ENCODE peak calls at places on chromosome 15, in nine cellular contexts. E is spleen, I is suprapubic skin, Q is stomach, A is upper lobe of left lung, Y is esophagus muscularis mucosa, W is Panc1, D is HepG2, T is sigmoid colon. S is an unnamed sample.

GRCh38 chr15:57565326-57565725 is 26.4 kb upstream of the MYZAP start:
- DNase-seq in W (no peak), E (no peak), Y (no peak), D (no peak), I (no peak), A (no peak), Q (no peak), T (no peak), S (peak)

GRCh38 chr15:75945953-75946352 is 42.3 kb downstream of the FBXO22 start:
- DNase-seq in Q (no peak), E (no peak), W (no peak), A (no peak), D (no peak), T (no peak), I (no peak), Y (no peak), S (no peak)

GRCh38 chr15:61639491-61639890 is 410.4 kb upstream of the RORA start:
- DNase-seq in W (no peak), E (no peak), I (no peak), Q (no peak), Y (no peak), A (no peak), T (no peak), D (no peak), S (no peak)

GRCh38 chr15:57172925-57173324 is 203.4 kb upstream of the CGNL1 start:
- DNase-seq in T (no peak), W (no peak), E (no peak), Q (no peak), D (no peak), I (no peak), Y (no peak), A (no peak), S (no peak)

GRCh38 chr15:74892931-74893330 is 3.1 kb downstream of the MPI start:
- DNase-seq in Q (no peak), W (no peak), E (no peak), I (no peak), Y (no peak), T (no peak), A (no peak), D (no peak), S (no peak)

GRCh38 chr15:77907824-77908751 is 169.4 kb downstream of the TBC1D2B start:
- DNase-seq in I (peak), A (peak), Y (no peak), T (peak), W (no peak), Q (peak), D (peak), E (peak), S (peak)

GRCh38 chr15:97968380-97968779 is 7.9 kb downstream of the ARRDC4 start:
- DNase-seq in W (no peak), T (no peak), D (no peak), I (no peak), E (no peak), A (no peak), Q (no peak), Y (no peak), S (no peak)

GRCh38 chr15:63601727-63602185 is 4.6 kb downstream of the FBXL22 start:
- DNase-seq in E (no peak), D (no peak), Q (no peak), Y (peak), W (no peak), A (peak), I (no peak), T (no peak), S (peak)

GRCh38 chr15:67937153-67937761 is 97.4 kb upstream of the RNU6-1 start:
- DNase-seq in Y (no peak), T (no peak), I (no peak), A (no peak), Q (no peak), D (no peak), E (no peak), W (no peak), S (no peak)

GRCh38 chr15:48566669-48567068 is 78.8 kb downstream of the FBN1 start:
- DNase-seq in T (no peak), D (no peak), W (no peak), Q (no peak), Y (no peak), E (no peak), A (no peak), I (no peak), S (no peak)
- TF ChIP-seq POLR2AphosphoS5 in T (no peak), D (no peak), W (no peak), Q (no peak), Y (no peak), E (no peak), A (no peak), I (no peak), S (no peak)

GRCh38 chr15:96353931-96354730 is 23.6 kb downstream of the NR2F2 start:
- DNase-seq in I (no peak), T (no peak), W (no peak), D (no peak), Y (no peak), E (peak), Q (peak), A (peak), S (no peak)
- TF ChIP-seq POLR2AphosphoS5 in I (no peak), T (peak), W (no peak), D (no peak), Y (peak), E (peak), Q (no peak), A (no peak), S (no peak)

GRCh38 chr15:93520206-93520605 is 431.2 kb upstream of the RGMA start:
- DNase-seq in A (no peak), W (no peak), Y (no peak), T (no peak), E (no peak), I (no peak), Q (no peak), D (no peak), S (no peak)

DNA sequence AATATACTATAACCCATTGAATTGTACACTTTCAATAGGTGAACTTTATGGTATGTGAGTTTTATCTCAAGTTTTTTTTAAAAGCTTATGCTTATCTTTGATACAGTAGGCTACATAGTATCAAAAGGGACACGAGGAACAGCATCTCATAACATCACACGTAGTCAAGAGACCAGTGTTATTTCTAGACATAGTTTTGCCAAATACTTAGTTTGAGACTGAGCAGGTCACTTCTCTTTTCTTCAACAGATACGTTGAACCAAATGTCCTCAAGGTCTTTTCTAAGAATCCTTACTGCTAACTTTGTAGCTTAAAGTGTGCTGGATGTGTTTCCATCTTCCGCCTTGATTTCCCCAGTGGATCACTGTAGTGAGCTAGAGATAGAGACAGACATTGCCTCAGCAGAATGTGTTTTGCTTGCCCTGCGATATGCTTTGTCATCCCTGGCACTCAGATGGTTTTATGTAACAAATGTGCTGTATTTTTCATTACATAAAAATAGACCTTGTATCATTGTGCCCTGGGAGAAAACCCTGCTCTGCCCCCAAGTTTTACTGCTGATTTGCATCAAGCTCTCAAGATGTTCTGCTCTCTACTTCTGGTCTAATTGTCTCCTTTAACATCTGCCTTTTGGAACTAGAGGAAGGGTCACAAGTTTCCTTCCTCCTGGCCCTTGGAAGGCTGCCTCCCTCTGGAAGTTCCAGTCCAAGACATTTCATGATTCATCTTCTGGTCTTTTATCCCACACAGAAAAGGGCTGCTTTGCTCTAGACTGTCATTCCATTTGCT is 426.4 kb upstream of the RGMA start:
- DNase-seq in D (no peak), I (no peak), Q (no peak), A (no peak), W (no peak), E (no peak), Y (no peak), T (peak), S (no peak)
- TF ChIP-seq POLR2AphosphoS5 in D (no peak), I (peak), Q (no peak), A (no peak), W (no peak), E (no peak), Y (no peak), T (peak), S (no peak)

DNA sequence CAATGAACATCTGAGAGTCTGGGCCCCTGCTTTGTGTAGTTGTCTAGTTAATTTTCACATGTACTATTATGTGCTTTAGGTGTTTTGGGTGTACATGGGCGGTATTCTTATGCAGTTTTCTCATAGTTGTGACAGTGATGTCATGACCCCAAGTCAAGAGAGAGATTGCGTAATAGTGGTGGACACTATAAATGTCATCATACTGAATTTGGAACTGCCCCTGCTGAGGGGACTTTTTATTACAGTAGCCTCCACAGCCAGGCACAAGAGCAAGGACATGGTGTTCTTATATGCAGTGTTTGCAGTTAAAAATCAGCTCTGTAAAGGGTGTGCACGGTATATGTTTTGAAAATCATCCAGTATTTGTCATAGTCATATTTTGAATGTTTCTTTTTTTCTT is 29.5 kb downstream of the ABHD2 start:
- DNase-seq in T (no peak), E (no peak), A (no peak), Y (no peak), Q (no peak), D (no peak), I (no peak), W (no peak), S (no peak)
- TF ChIP-seq POLR2AphosphoS5 in T (no peak), E (no peak), A (no peak), Y (no peak), Q (no peak), D (no peak), I (peak), W (no peak), S (no peak)

DNA sequence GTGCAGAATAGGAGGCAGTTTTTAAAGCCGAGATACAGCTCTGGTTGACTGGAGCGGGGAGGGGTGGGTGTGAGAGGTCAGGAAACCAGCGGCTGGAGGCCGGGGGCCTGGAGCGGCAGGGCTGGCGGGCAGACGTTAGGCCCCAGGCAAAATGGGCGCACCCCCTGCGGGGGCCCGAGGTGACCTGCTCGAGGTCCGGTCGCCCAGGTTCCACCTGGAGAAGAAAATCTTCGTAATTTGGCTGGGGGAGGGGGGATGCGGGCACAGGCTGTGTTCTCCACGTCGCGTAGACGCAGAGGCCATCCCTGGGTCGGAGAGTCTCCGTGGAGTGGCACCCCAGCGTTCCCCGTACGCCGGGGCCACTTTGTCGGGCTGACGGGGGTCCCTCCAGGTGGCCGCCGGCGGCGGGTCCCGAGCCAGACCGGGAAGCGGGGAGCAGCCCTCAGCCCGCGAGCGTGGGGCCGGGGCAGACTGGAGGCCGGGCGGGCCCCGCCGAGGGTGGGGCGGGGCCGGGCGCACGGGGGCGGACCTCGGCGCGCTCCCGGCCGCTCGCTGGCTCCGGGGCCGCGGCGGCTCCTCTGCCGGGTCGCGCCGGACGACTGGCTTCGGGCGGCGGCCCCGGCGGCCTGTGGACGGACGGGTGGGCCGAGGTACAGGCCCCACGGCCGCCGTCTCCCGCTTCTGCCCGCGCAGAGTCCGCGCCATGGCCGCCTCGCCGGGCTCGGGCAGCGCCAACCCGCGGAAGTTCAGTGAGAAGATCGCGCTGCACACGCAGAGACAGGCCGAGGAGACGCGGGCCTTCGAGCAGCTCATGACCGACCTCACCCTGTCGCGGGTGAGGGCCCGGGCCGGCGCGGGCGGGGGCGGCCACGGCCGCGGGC is at the start of gene CRTC3:
- DNase-seq in Q (peak), T (peak), W (no peak), E (peak), I (peak), Y (no peak), A (peak), D (no peak), S (peak)
- TF ChIP-seq POLR2AphosphoS5 in Q (no peak), T (peak), W (peak), E (peak), I (no peak), Y (no peak), A (peak), D (no peak), S (peak)

GRCh38 chr15:36943496-36944361 is 156.6 kb downstream of the MEIS2 start:
- DNase-seq in Y (no peak), Q (no peak), A (no peak), E (no peak), I (no peak), D (no peak), T (no peak), W (no peak), S (no peak)

GRCh38 chr15:36950371-36950770 is 150.0 kb downstream of the MEIS2 start:
- DNase-seq in I (no peak), W (no peak), A (no peak), Q (no peak), Y (no peak), E (no peak), T (no peak), D (no peak), S (no peak)

GRCh38 chr15:36948982-36949381 is 151.4 kb downstream of the MEIS2 start:
- DNase-seq in A (no peak), W (no peak), E (no peak), Y (no peak), T (no peak), D (no peak), Q (no peak), I (no peak), S (no peak)

GRCh38 chr15:36951747-36952247 is 148.6 kb downstream of the MEIS2 start:
- DNase-seq in Q (no peak), W (peak), E (no peak), Y (no peak), D (no peak), A (no peak), T (no peak), I (no peak), S (no peak)

GRCh38 chr15:36947035-36947719 is 153.2 kb downstream of the MEIS2 start:
- DNase-seq in D (no peak), I (no peak), W (no peak), T (no peak), Q (no peak), A (no peak), E (no peak), Y (no peak), S (no peak)
- TF ChIP-seq POLR2AphosphoS5 in D (no peak), I (no peak), W (no peak), T (no peak), Q (no peak), A (no peak), E (no peak), Y (no peak), S (no peak)

GRCh38 chr15:69165637-69166025 is 5.2 kb downstream of the GLCE start:
- DNase-seq in W (no peak), I (no peak), E (no peak), Y (no peak), A (no peak), T (no peak), Q (no peak), D (no peak), S (no peak)

GRCh38 chr15:69167218-69167842 is 6.9 kb downstream of the GLCE start:
- DNase-seq in W (no peak), D (no peak), I (no peak), E (no peak), Q (no peak), Y (no peak), A (no peak), T (no peak), S (no peak)

GRCh38 chr15:69161878-69162213 is 1.4 kb downstream of the GLCE start:
- DNase-seq in E (no peak), Q (no peak), T (no peak), Y (no peak), D (no peak), I (no peak), A (no peak), W (no peak), S (no peak)

GRCh38 chr15:69163124-69163669 is 2.8 kb downstream of the GLCE start:
- DNase-seq in D (no peak), Q (no peak), A (no peak), I (no peak), E (no peak), W (no peak), T (no peak), Y (no peak), S (no peak)

DNA sequence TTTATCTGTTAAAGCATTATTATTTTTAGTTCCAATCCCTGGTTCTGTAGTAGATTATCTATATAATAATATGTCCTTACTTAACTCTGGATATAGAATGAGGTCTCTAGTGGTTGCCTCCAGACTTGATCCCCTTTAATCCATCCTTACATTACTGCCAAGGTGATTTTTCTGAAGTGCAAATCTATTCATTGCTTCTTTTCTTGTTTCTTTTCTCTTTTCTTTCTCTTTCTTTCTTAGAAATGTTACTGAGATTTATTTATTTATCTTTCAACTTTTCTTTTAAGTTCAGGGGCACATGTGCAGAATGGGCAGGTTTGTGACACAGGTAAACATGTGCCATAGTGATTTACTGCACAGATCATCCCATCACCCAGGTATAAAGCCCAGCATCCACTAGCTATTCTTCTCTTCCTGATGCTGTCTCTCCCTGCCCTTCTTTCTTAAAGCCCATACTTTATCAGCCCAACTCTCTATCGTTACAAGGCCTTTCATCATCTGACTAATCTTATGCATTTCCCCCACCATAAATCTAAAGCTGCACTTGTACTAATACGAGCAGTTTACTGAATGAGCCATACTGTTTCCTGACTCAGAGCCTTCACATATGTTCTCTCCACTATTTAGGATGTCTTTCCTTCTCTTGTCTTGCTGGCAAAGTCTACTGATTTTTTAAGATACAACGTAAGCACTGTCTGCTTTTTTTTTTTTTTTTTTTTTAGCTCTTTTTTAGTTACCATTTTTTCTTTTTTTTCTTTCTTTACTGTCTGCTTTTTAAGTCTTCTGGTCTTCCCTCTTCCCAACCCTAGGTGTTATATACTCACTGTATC is 4.6 kb downstream of the GLCE start:
- DNase-seq in Y (no peak), E (no peak), I (no peak), A (no peak), W (no peak), T (no peak), Q (no peak), D (no peak), S (no peak)
- TF ChIP-seq POLR2AphosphoS5 in Y (no peak), E (no peak), I (no peak), A (no peak), W (no peak), T (no peak), Q (no peak), D (no peak), S (no peak)

DNA sequence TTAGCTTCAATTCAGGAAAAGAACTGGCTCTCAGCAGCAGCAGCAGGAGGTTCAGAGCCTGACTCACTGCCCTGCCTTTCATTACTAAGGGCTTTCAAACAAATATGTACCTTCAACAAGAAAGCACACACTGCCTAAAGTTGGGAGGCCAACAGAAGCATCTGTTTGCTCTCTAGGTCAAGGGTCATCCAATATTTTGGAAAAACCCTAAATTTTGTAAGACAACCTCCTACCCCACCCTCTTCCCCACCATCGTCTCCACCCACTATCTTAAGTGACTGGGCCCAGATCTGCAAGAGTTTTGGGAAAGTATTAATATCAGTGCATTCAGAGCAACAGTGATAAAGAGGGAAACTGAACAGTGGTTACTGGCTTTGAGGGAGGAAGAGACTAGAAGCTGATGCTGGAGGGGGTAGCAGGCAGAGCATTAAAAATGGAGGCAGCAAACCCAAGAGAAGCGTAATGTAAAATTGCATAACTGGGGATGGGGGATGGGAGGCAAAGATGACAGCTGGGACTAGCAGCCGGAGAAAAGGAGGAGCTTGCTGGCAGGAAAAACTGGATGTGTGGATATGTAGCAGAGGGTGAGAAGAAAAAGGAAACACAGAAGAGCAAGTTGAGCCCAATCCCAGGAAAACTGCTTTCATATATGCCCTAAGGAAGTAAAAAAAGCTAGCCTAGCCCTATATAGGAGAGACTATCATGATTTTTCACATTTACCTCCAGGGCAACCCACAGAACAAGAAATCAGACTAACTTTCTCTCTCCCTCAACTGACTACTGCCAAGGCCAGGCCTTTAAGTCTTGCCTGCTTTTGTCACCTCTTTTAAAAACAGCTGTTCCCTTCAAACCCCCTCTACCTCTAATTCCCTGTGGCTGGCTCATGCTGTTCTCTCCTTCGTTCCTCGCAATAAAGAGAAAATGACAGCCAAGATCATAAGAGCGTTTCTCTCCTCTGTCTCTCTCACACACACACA is 31.5 kb downstream of the NPTN start:
- DNase-seq in D (peak), E (no peak), I (no peak), T (peak), Q (no peak), A (no peak), Y (no peak), W (peak), S (peak)
- TF ChIP-seq POLR2AphosphoS5 in D (no peak), E (no peak), I (no peak), T (no peak), Q (peak), A (no peak), Y (peak), W (no peak), S (no peak)

S was measured in transverse colon.